ENCODE peak calls at places on chromosomes 16 and 17, in nine cellular contexts. S is tibial nerve, A is cardiac muscle cell, R is gastrocnemius medialis, V is ascending aorta, I is OCI-LY7, W is left lung, G is IMR-90, P is PC-9. C is an unnamed sample.

GRCh38 chr17:19508327-19508867 is 25.3 kb upstream of the SLC47A1 start:
- DNase-seq in S (no peak), A (no peak), R (no peak), V (no peak), I (peak; percentile 68), W (peak; percentile 79), G (no peak), P (no peak), C (no peak)

GRCh38 chr17:72056727-72057290 is 64.0 kb upstream of the SOX9 start:
- DNase-seq in S (no peak), A (peak; percentile 46), R (no peak), V (no peak), I (no peak), W (no peak), G (no peak), P (no peak), C (no peak)

GRCh38 chr17:62855136-62855535 is 47.0 kb upstream of the MARCHF10 start:
- DNase-seq in S (no peak), A (no peak), R (no peak), V (no peak), I (no peak), W (no peak), G (no peak), P (no peak), C (no peak)

GRCh38 chr17:57570740-57571344 is 174.3 kb downstream of the CCDC182 start:
- DNase-seq in S (no peak), A (no peak), R (no peak), V (no peak), I (no peak), W (peak; percentile 30), G (no peak), P (no peak), C (no peak)

GRCh38 chr16:3009568-3010390 is 2.9 kb upstream of the CLDN9 start:
- DNase-seq in S (no peak), A (peak; percentile 88), R (no peak), V (no peak), I (no peak), W (no peak), G (peak; percentile 9), P (peak; percentile 98), C (no peak)

GRCh38 chr17:63622571-63623390 is 564 bp downstream of the MAP3K3 start:
- DNase-seq in S (peak; percentile 37), A (peak; percentile 83), R (peak; percentile 29), V (no peak), I (peak; percentile 55), W (peak; percentile 95), G (peak; percentile 60), P (peak; percentile 69), C (peak; percentile 75)

GRCh38 chr16:28534542-28535373 is 4.0 kb downstream of the NUPR1 start:
- DNase-seq in S (peak; percentile 92), A (no peak), R (peak; percentile 86), V (peak; percentile 37), I (no peak), W (no peak), G (no peak), P (no peak), C (no peak)

GRCh38 chr16:75593308-75593707 is 27.1 kb downstream of the GABARAPL2 start:
- DNase-seq in S (no peak), A (no peak), R (no peak), V (no peak), I (no peak), W (no peak), G (no peak), P (no peak), C (no peak)

GRCh38 chr17:32609085-32609484 is 122.3 kb downstream of the CDK5R1 start:
- DNase-seq in S (peak; percentile 8), A (no peak), R (peak; percentile 36), V (no peak), I (peak; percentile 78), W (no peak), G (no peak), P (peak; percentile 63), C (no peak)

GRCh38 chr16:2532494-2533141 is 1.4 kb upstream of the CEMP1 start:
- DNase-seq in S (peak; percentile 71), A (peak; percentile 64), R (peak; percentile 47), V (no peak), I (peak; percentile 71), W (peak; percentile 89), G (peak; percentile 34), P (peak; percentile 85), C (peak; percentile 39)

GRCh38 chr17:57541472-57542394 is 203.4 kb downstream of the CCDC182 start:
- DNase-seq in S (no peak), A (no peak), R (peak; percentile 24), V (peak; percentile 64), I (no peak), W (no peak), G (peak; percentile 50), P (no peak), C (peak; percentile 80)

GRCh38 chr16:22424161-22424937 is 49.9 kb upstream of the CDR2 start:
- DNase-seq in S (no peak), A (no peak), R (peak; percentile 67), V (peak; percentile 34), I (no peak), W (no peak), G (no peak), P (no peak), C (peak; percentile 52)

GRCh38 chr17:77391668-77392375 is 251.1 kb downstream of the SEC14L1 start:
- DNase-seq in S (peak; percentile 81), A (no peak), R (no peak), V (no peak), I (no peak), W (no peak), G (peak; percentile 99), P (peak; percentile 40), C (peak; percentile 99)

GRCh38 chr17:79946352-79947231 is 89.1 kb downstream of the TBC1D16 start:
- DNase-seq in S (no peak), A (no peak), R (no peak), V (no peak), I (no peak), W (peak; percentile 44), G (no peak), P (no peak), C (no peak)

GRCh38 chr16:50173318-50173717 is 20.2 kb downstream of the TENT4B start:
- DNase-seq in S (no peak), A (no peak), R (no peak), V (no peak), I (no peak), W (no peak), G (peak; percentile 36), P (no peak), C (no peak)

GRCh38 chr17:79797492-79798295 is 817 bp upstream of the CBX8 start:
- DNase-seq in S (no peak), A (no peak), R (no peak), V (no peak), I (peak; percentile 48), W (peak; percentile 84), G (no peak), P (no peak), C (no peak)

GRCh38 chr16:9946022-9946720 is 236.1 kb downstream of the GRIN2A start:
- DNase-seq in S (no peak), A (no peak), R (no peak), V (no peak), I (no peak), W (no peak), G (no peak), P (no peak), C (no peak)

GRCh38 chr17:30600830-30601494 is 123.8 kb downstream of the GOSR1 start:
- DNase-seq in S (no peak), A (peak; percentile 28), R (no peak), V (no peak), I (peak; percentile 58), W (no peak), G (peak; percentile 11), P (peak; percentile 9), C (no peak)

GRCh38 chr17:82235056-82235774 is 6.4 kb downstream of the SLC16A3 start:
- DNase-seq in S (no peak), A (no peak), R (peak; percentile 69), V (no peak), I (no peak), W (peak; percentile 73), G (no peak), P (no peak), C (no peak)
- H3K27ac ChIP-seq in S (no peak overlapping the region), A (peak overlapping the region; percentile 63), R (peak overlapping the region; percentile 94), V (no peak overlapping the region), I (no peak overlapping the region), W (no peak overlapping the region), G (no peak overlapping the region), P (peak overlapping the region; percentile 12), C (no peak overlapping the region)

GRCh38 chr16:86758932-86759331 is 180.6 kb downstream of the FOXL1 start:
- DNase-seq in S (no peak), A (no peak), R (no peak), V (no peak), I (no peak), W (no peak), G (no peak), P (no peak), C (no peak)
- H3K4me1 ChIP-seq in S (peaks cover 9% of the 10 kb centered on the region), A (no peaks in the 10 kb centered on the region), R (no peaks in the 10 kb centered on the region), V (peaks cover 12% of the 10 kb centered on the region), I (no peaks in the 10 kb centered on the region), W (no peaks in the 10 kb centered on the region), G (peaks cover 6% of the 10 kb centered on the region), P (no peaks in the 10 kb centered on the region), C (peaks cover 25% of the 10 kb centered on the region)

DNA sequence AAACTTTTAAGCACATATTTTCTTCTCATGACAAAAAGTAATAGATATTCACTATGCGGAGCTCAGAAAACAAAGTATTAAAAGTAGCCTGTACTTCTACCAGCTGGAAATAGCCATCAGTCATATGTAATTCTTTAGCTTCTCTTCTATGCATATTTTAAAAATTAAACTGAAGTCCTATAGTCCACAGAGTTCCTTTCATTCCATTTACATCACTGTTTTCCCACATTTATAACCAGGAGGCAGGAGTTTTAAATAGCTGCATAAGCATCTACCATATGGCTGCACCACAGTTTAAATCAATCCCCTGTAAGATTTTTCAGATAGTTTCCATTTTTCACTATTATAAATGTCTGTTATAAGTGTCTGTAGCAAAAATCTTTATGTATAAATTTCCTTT is 45.1 kb downstream of the ZFHX3 start:
- DNase-seq in S (no peak), A (no peak), R (no peak), V (no peak), I (no peak), W (no peak), G (peak; percentile 74), P (no peak), C (no peak)
- H3K9me3 ChIP-seq in S (no peaks in the 10 kb centered on the region), A (no peaks in the 10 kb centered on the region), R (peaks cover 7% of the 10 kb centered on the region), V (no peaks in the 10 kb centered on the region), I (no peaks in the 10 kb centered on the region), W (no peaks in the 10 kb centered on the region), G (peaks cover 4% of the 10 kb centered on the region), P (peaks cover 4% of the 10 kb centered on the region), C (peaks cover 3% of the 10 kb centered on the region)

GRCh38 chr16:65660390-65660789 is 538.5 kb upstream of the CDH11 start:
- DNase-seq in S (no peak), A (no peak), R (no peak), V (no peak), I (no peak), W (no peak), G (peak; percentile 54), P (no peak), C (no peak)

GRCh38 chr16:65661451-65661850 is 539.6 kb upstream of the CDH11 start:
- DNase-seq in S (no peak), A (no peak), R (no peak), V (no peak), I (no peak), W (no peak), G (no peak), P (no peak), C (no peak)

GRCh38 chr16:65663774-65664173 is 541.9 kb upstream of the CDH11 start:
- DNase-seq in S (no peak), A (no peak), R (no peak), V (no peak), I (no peak), W (no peak), G (no peak), P (no peak), C (peak; percentile 12)

GRCh38 chr16:65658339-65659275 is 536.7 kb upstream of the CDH11 start:
- DNase-seq in S (no peak), A (no peak), R (no peak), V (no peak), I (no peak), W (no peak), G (peak; percentile 86), P (no peak), C (peak; percentile 65)

GRCh38 chr16:65662236-65662635 is 540.4 kb upstream of the CDH11 start:
- DNase-seq in S (no peak), A (no peak), R (no peak), V (no peak), I (no peak), W (no peak), G (no peak), P (no peak), C (no peak)
- H3K27ac ChIP-seq in S (no peak overlapping the region), A (no peak overlapping the region), R (no peak overlapping the region), V (no peak overlapping the region), I (no peak overlapping the region), W (no peak overlapping the region), G (no peak overlapping the region), P (no peak overlapping the region), C (no peak overlapping the region)